ENCODE peak calls at places on chromosomes 13 and 19, in nine cellular contexts. One of them, this sample, is unnamed.

GRCh38 chr13:43016226-43016625 is 7.2 kb upstream of the DNAJC15 start:
- DNase-seq in AG04449: no peak
- DNase-seq in Calu3: no peak
- DNase-seq in CD8-positive, alpha-beta T cell: no peak
- DNase-seq in lung: no peak
- DNase-seq in fibroblast of lung: no peak
- DNase-seq in CD4-positive, alpha-beta T cell: no peak
- DNase-seq in fibroblast of mammary gland: no peak
- DNase-seq in heart right ventricle: no peak
- DNase-seq in this sample: no peak

GRCh38 chr13:62294210-62294609 is 878.6 kb upstream of the PCDH20 start:
- DNase-seq in AG04449: no peak
- DNase-seq in Calu3: no peak
- DNase-seq in CD8-positive, alpha-beta T cell: no peak
- DNase-seq in lung: no peak
- DNase-seq in fibroblast of lung: no peak
- DNase-seq in CD4-positive, alpha-beta T cell: no peak
- DNase-seq in fibroblast of mammary gland: peak
- DNase-seq in heart right ventricle: no peak
- DNase-seq in this sample: no peak

GRCh38 chr13:40777166-40777956 is 6.4 kb upstream of the MRPS31 start:
- DNase-seq in AG04449: no peak
- DNase-seq in Calu3: peak
- DNase-seq in CD8-positive, alpha-beta T cell: peak
- DNase-seq in lung: peak
- DNase-seq in fibroblast of lung: peak
- DNase-seq in CD4-positive, alpha-beta T cell: peak
- DNase-seq in fibroblast of mammary gland: peak
- DNase-seq in heart right ventricle: peak
- DNase-seq in this sample: no peak

GRCh38 chr19:44608391-44608821 is 5.0 kb upstream of the IGSF23 start:
- DNase-seq in AG04449: peak
- DNase-seq in Calu3: no peak
- DNase-seq in CD8-positive, alpha-beta T cell: no peak
- DNase-seq in lung: no peak
- DNase-seq in fibroblast of lung: peak
- DNase-seq in CD4-positive, alpha-beta T cell: no peak
- DNase-seq in fibroblast of mammary gland: peak
- DNase-seq in heart right ventricle: no peak
- DNase-seq in this sample: no peak

GRCh38 chr13:44411841-44412240 is 38.2 kb downstream of the SERP2 start:
- DNase-seq in AG04449: no peak
- DNase-seq in Calu3: no peak
- DNase-seq in CD8-positive, alpha-beta T cell: no peak
- DNase-seq in lung: no peak
- DNase-seq in fibroblast of lung: no peak
- DNase-seq in CD4-positive, alpha-beta T cell: no peak
- DNase-seq in fibroblast of mammary gland: no peak
- DNase-seq in heart right ventricle: no peak
- DNase-seq in this sample: no peak

GRCh38 chr19:8023371-8023770 is 17.9 kb upstream of the ELAVL1 start:
- DNase-seq in AG04449: no peak
- DNase-seq in Calu3: no peak
- DNase-seq in CD8-positive, alpha-beta T cell: no peak
- DNase-seq in lung: no peak
- DNase-seq in fibroblast of lung: no peak
- DNase-seq in CD4-positive, alpha-beta T cell: no peak
- DNase-seq in fibroblast of mammary gland: no peak
- DNase-seq in heart right ventricle: no peak
- DNase-seq in this sample: no peak

GRCh38 chr19:57280913-57281425 is 684 bp downstream of the ZNF460 start:
- DNase-seq in AG04449: no peak
- DNase-seq in Calu3: peak
- DNase-seq in CD8-positive, alpha-beta T cell: peak
- DNase-seq in lung: no peak
- DNase-seq in fibroblast of lung: peak
- DNase-seq in CD4-positive, alpha-beta T cell: peak
- DNase-seq in fibroblast of mammary gland: peak
- DNase-seq in heart right ventricle: no peak
- DNase-seq in this sample: no peak

GRCh38 chr13:89628567-89628966 is 1718.9 kb upstream of the MIR17HG start:
- DNase-seq in AG04449: no peak
- DNase-seq in Calu3: no peak
- DNase-seq in CD8-positive, alpha-beta T cell: no peak
- DNase-seq in lung: no peak
- DNase-seq in fibroblast of lung: no peak
- DNase-seq in CD4-positive, alpha-beta T cell: no peak
- DNase-seq in fibroblast of mammary gland: no peak
- DNase-seq in heart right ventricle: no peak
- DNase-seq in this sample: no peak

GRCh38 chr19:34124828-34125227 is 47.5 kb upstream of the LSM14A start:
- DNase-seq in AG04449: no peak
- DNase-seq in Calu3: no peak
- DNase-seq in CD8-positive, alpha-beta T cell: no peak
- DNase-seq in lung: no peak
- DNase-seq in fibroblast of lung: no peak
- DNase-seq in CD4-positive, alpha-beta T cell: no peak
- DNase-seq in fibroblast of mammary gland: peak
- DNase-seq in heart right ventricle: no peak
- DNase-seq in this sample: no peak

GRCh38 chr13:109747524-109747923 is 38.9 kb downstream of the IRS2 start:
- DNase-seq in AG04449: no peak
- DNase-seq in Calu3: no peak
- DNase-seq in CD8-positive, alpha-beta T cell: no peak
- DNase-seq in lung: no peak
- DNase-seq in fibroblast of lung: peak
- DNase-seq in CD4-positive, alpha-beta T cell: no peak
- DNase-seq in fibroblast of mammary gland: no peak
- DNase-seq in heart right ventricle: no peak
- DNase-seq in this sample: no peak

GRCh38 chr19:16369664-16370576 is 45.3 kb downstream of the KLF2 start:
- DNase-seq in AG04449: no peak
- DNase-seq in Calu3: no peak
- DNase-seq in CD8-positive, alpha-beta T cell: peak
- DNase-seq in lung: no peak
- DNase-seq in fibroblast of lung: no peak
- DNase-seq in CD4-positive, alpha-beta T cell: peak
- DNase-seq in fibroblast of mammary gland: no peak
- DNase-seq in heart right ventricle: no peak
- DNase-seq in this sample: peak

GRCh38 chr13:105008606-105009005 is 1526.9 kb downstream of the EFNB2 start:
- DNase-seq in AG04449: peak
- DNase-seq in Calu3: no peak
- DNase-seq in CD8-positive, alpha-beta T cell: no peak
- DNase-seq in lung: no peak
- DNase-seq in fibroblast of lung: no peak
- DNase-seq in CD4-positive, alpha-beta T cell: no peak
- DNase-seq in fibroblast of mammary gland: no peak
- DNase-seq in heart right ventricle: no peak
- DNase-seq in this sample: no peak

GRCh38 chr13:22000191-22000590 is 329.3 kb downstream of the FGF9 start:
- DNase-seq in AG04449: no peak
- DNase-seq in Calu3: no peak
- DNase-seq in CD8-positive, alpha-beta T cell: no peak
- DNase-seq in lung: no peak
- DNase-seq in fibroblast of lung: no peak
- DNase-seq in CD4-positive, alpha-beta T cell: no peak
- DNase-seq in fibroblast of mammary gland: no peak
- DNase-seq in heart right ventricle: no peak
- DNase-seq in this sample: no peak

DNA sequence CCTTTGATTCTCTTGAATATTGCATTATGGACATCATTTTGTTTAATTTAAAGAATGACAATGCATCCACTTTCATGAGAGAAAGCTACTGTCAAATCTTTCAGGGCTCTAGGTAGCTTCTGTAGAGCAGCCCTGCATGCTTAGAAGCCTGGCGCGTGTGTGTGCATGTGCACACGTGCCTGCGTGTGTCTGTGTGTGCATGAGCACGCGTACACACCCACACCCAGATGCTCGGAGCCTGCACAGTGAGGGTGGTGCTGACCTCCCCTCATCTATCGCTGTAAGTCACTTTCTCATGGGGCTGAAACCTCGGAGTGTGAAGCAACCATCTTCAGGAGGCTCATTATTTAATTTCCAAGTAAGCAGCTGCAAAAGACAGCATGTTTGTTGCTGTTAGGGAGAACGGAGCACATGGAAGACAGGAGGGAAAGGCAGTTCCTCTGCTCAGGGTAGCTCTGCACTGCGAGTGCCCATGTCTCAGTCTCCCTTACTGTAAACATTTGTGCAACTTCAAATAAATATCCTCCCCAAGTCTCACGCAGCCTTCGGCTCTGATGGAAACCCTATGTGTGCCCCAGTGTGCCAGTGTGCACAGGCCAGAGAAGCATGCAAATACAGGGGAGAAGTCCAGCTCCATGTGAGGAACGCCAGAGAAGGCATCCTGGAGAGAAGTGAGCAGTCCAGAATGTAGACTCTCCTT is 22.8 kb downstream of the TSHZ3 start:
- DNase-seq in AG04449: no peak
- DNase-seq in Calu3: no peak
- DNase-seq in CD8-positive, alpha-beta T cell: no peak
- DNase-seq in lung: no peak
- DNase-seq in fibroblast of lung: peak
- DNase-seq in CD4-positive, alpha-beta T cell: no peak
- DNase-seq in fibroblast of mammary gland: no peak
- DNase-seq in heart right ventricle: no peak
- DNase-seq in this sample: no peak
- TF ChIP-seq CTCF in AG04449: no peak
- TF ChIP-seq CTCF in Calu3: no peak
- TF ChIP-seq CTCF in CD8-positive, alpha-beta T cell: no peak
- TF ChIP-seq CTCF in lung: no peak
- TF ChIP-seq CTCF in fibroblast of lung: no peak
- TF ChIP-seq CTCF in CD4-positive, alpha-beta T cell: no peak
- TF ChIP-seq CTCF in fibroblast of mammary gland: no peak
- TF ChIP-seq CTCF in heart right ventricle: no peak
- TF ChIP-seq CTCF in this sample: no peak

GRCh38 chr19:54429545-54430227 is 14.4 kb downstream of the TTYH1 start:
- DNase-seq in AG04449: no peak
- DNase-seq in Calu3: no peak
- DNase-seq in CD8-positive, alpha-beta T cell: no peak
- DNase-seq in lung: no peak
- DNase-seq in fibroblast of lung: no peak
- DNase-seq in CD4-positive, alpha-beta T cell: no peak
- DNase-seq in fibroblast of mammary gland: no peak
- DNase-seq in heart right ventricle: no peak
- DNase-seq in this sample: no peak
- TF ChIP-seq CTCF in AG04449: no peak
- TF ChIP-seq CTCF in Calu3: no peak
- TF ChIP-seq CTCF in CD8-positive, alpha-beta T cell: no peak
- TF ChIP-seq CTCF in lung: no peak
- TF ChIP-seq CTCF in fibroblast of lung: no peak
- TF ChIP-seq CTCF in CD4-positive, alpha-beta T cell: no peak
- TF ChIP-seq CTCF in fibroblast of mammary gland: no peak
- TF ChIP-seq CTCF in heart right ventricle: no peak
- TF ChIP-seq CTCF in this sample: no peak

GRCh38 chr13:98111168-98112098 is 31.5 kb upstream of the FARP1 start:
- DNase-seq in AG04449: no peak
- DNase-seq in Calu3: no peak
- DNase-seq in CD8-positive, alpha-beta T cell: no peak
- DNase-seq in lung: no peak
- DNase-seq in fibroblast of lung: no peak
- DNase-seq in CD4-positive, alpha-beta T cell: no peak
- DNase-seq in fibroblast of mammary gland: no peak
- DNase-seq in heart right ventricle: no peak
- DNase-seq in this sample: no peak
- TF ChIP-seq CTCF in AG04449: no peak
- TF ChIP-seq CTCF in Calu3: no peak
- TF ChIP-seq CTCF in CD8-positive, alpha-beta T cell: no peak
- TF ChIP-seq CTCF in lung: no peak
- TF ChIP-seq CTCF in fibroblast of lung: no peak
- TF ChIP-seq CTCF in CD4-positive, alpha-beta T cell: no peak
- TF ChIP-seq CTCF in fibroblast of mammary gland: no peak
- TF ChIP-seq CTCF in heart right ventricle: no peak
- TF ChIP-seq CTCF in this sample: no peak

GRCh38 chr13:77196052-77196618 is 130.8 kb downstream of the MYCBP2 start:
- DNase-seq in AG04449: no peak
- DNase-seq in Calu3: no peak
- DNase-seq in CD8-positive, alpha-beta T cell: no peak
- DNase-seq in lung: no peak
- DNase-seq in fibroblast of lung: peak
- DNase-seq in CD4-positive, alpha-beta T cell: no peak
- DNase-seq in fibroblast of mammary gland: no peak
- DNase-seq in heart right ventricle: peak
- DNase-seq in this sample: no peak
- TF ChIP-seq CTCF in AG04449: no peak
- TF ChIP-seq CTCF in Calu3: no peak
- TF ChIP-seq CTCF in CD8-positive, alpha-beta T cell: no peak
- TF ChIP-seq CTCF in lung: no peak
- TF ChIP-seq CTCF in fibroblast of lung: no peak
- TF ChIP-seq CTCF in CD4-positive, alpha-beta T cell: no peak
- TF ChIP-seq CTCF in fibroblast of mammary gland: no peak
- TF ChIP-seq CTCF in heart right ventricle: no peak
- TF ChIP-seq CTCF in this sample: no peak

This sample was measured in CD14-positive monocyte.